ENCODE peak calls at places on chromosomes 13 and 19, in ten cellular contexts. Z is left ventricle myocardium inferior, X is BE2C, Q is thyroid gland, V is AG10803, G is Calu3, U is neural crest cell, F is choroid plexus epithelial cell, C is adrenal gland, T is breast epithelium. S is an unnamed sample.

GRCh38 chr13:102651392-102651791 is 43.5 kb downstream of the METTL21C start:
- DNase-seq in T (no peak), U (no peak), Z (no peak), Q (no peak), X (no peak), G (no peak), V (peak; percentile 30), F (peak; percentile 70), C (no peak), S (no peak)

GRCh38 chr19:20558011-20558410 is 7.6 kb downstream of the ZNF737 start:
- DNase-seq in Q (peak; percentile 75), F (no peak), V (no peak), C (peak; percentile 53), T (no peak), G (no peak), Z (no peak), U (no peak), X (peak; percentile 49), S (no peak)

GRCh38 chr13:48154671-48155070 is 59.8 kb upstream of the MED4 start:
- DNase-seq in T (no peak), U (no peak), Z (no peak), C (no peak), G (no peak), V (no peak), X (no peak), Q (no peak), F (no peak), S (no peak)

GRCh38 chr13:32734511-32734910 is 148.3 kb downstream of the PDS5B start:
- DNase-seq in G (no peak), Q (no peak), C (no peak), V (peak; percentile 52), Z (no peak), F (peak; percentile 73), T (no peak), X (peak; percentile 43), U (no peak), S (no peak)

GRCh38 chr19:30371157-30371845 is 883 bp upstream of the ZNF536 start:
- DNase-seq in X (no peak), V (peak; percentile 73), Q (no peak), U (no peak), C (no peak), T (no peak), G (no peak), F (no peak), Z (no peak), S (no peak)

GRCh38 chr13:81058916-81059290 is 718.0 kb upstream of the SPRY2 start:
- DNase-seq in V (no peak), X (no peak), G (no peak), Q (no peak), U (no peak), F (no peak), C (no peak), Z (no peak), T (no peak), S (no peak)

GRCh38 chr13:50684366-50684765 is 159.1 kb downstream of the DLEU7 start:
- DNase-seq in C (no peak), T (no peak), F (no peak), Q (no peak), U (no peak), G (no peak), X (no peak), V (no peak), Z (peak; percentile 29), S (no peak)

GRCh38 chr13:46603165-46603603 is 50.2 kb downstream of the LRCH1 start:
- DNase-seq in V (peak; percentile 17), C (no peak), Z (no peak), T (no peak), F (peak; percentile 52), U (no peak), Q (no peak), X (no peak), G (no peak), S (no peak)

GRCh38 chr19:18710986-18711751 is 27.7 kb downstream of the CRTC1 start:
- DNase-seq in X (no peak), T (no peak), U (no peak), Z (peak; percentile 67), C (peak; percentile 89), F (peak; percentile 29), V (peak; percentile 4), G (no peak), Q (no peak), S (no peak)

GRCh38 chr19:45762870-45763631 is 6.0 kb downstream of the SIX5 start:
- DNase-seq in U (no peak), Z (no peak), F (no peak), V (no peak), Q (no peak), T (no peak), X (no peak), G (no peak), C (no peak), S (no peak)

GRCh38 chr19:46659151-46660007 is 1.6 kb downstream of the DACT3 start:
- DNase-seq in Z (no peak), F (no peak), T (no peak), Q (peak; percentile 34), X (peak; percentile 59), V (peak; percentile 32), G (no peak), C (peak; percentile 39), U (peak; percentile 39), S (peak; percentile 82)

GRCh38 chr13:44368599-44369368 is 4.8 kb upstream of the SERP2 start:
- DNase-seq in X (no peak), Z (no peak), G (no peak), F (no peak), C (no peak), T (no peak), V (no peak), Q (no peak), U (no peak), S (no peak)

GRCh38 chr13:65653548-65654078 is 1576.5 kb downstream of the PCDH9 start:
- DNase-seq in F (no peak), Z (no peak), G (no peak), U (no peak), T (no peak), X (peak; percentile 69), V (no peak), C (no peak), Q (no peak), S (no peak)

GRCh38 chr19:2661615-2662014 is 40.9 kb downstream of the GNG7 start:
- DNase-seq in X (peak; percentile 41), Z (no peak), Q (no peak), F (peak; percentile 6), T (no peak), U (no peak), G (no peak), V (no peak), C (no peak), S (no peak)

GRCh38 chr19:54017266-54017665 is 25.8 kb downstream of the CACNG6 start:
- DNase-seq in Z (no peak), V (peak; percentile 12), X (no peak), Q (no peak), G (no peak), F (peak; percentile 89), T (no peak), U (no peak), C (no peak), S (no peak)

GRCh38 chr19:44643605-44644390 is at the start of gene PVR:
- DNase-seq in U (peak; percentile 57), Z (peak; percentile 78), Q (peak; percentile 82), C (peak; percentile 75), X (peak; percentile 85), V (peak; percentile 68), G (peak; percentile 92), F (peak; percentile 71), T (peak; percentile 34), S (peak; percentile 78)
- TF ChIP-seq CTCF in U (peak; percentile 30), Z (peak; percentile 28), Q (no peak), C (no peak), X (no peak), V (no peak), G (no peak), F (no peak), T (no peak), S (no peak)

DNA sequence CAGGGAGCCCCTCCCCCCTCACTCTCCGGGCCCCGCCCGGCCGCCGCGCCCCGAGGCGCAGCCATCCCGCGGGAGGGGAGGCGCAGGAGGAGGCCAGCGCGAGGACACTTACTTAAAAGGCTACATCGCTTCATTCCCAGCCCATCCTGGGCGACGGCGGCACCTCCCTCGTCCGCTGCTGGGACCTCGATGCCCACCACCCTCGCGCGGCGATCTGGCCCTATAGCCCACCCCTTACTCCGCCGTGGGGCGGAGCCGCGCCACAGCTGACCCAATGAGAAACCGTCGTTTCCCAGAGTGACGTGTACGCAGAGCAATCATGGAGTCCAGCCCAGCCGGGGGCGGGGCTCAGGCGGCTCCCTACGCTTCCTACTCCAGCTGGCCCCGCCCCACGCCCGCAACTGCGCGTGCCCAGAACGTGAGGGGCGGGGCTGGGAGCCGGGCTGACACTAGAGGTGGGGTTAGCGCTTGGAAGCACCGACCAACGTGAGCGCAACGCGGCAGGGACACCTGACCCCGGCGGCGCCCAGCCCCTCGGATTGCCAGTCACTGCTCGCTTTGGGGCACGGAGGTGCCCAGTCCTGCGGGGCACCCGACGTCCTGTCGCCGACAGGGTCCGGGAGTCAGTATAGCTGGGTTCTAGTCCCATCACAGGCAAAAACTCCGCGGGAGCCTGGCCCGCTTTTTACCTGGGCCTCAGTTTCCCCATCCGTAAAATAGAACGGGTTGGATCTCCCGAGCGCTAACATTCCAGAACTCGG is at the start of gene ANKRD27:
- DNase-seq in F (peak; percentile 98), C (peak; percentile 98), T (peak; percentile 98), V (peak; percentile 95), G (peak; percentile 99), X (peak; percentile 99), Z (peak; percentile 98), U (peak; percentile 97), Q (peak; percentile 98), S (peak; percentile 99)
- TF ChIP-seq CTCF in F (no peak), C (no peak), T (no peak), V (no peak), G (no peak), X (no peak), Z (no peak), U (no peak), Q (no peak), S (no peak)

GRCh38 chr13:77820431-77821149 is 98.0 kb downstream of the EDNRB start:
- DNase-seq in G (no peak), Q (no peak), F (no peak), Z (no peak), X (no peak), C (no peak), V (no peak), U (no peak), T (no peak), S (no peak)
- TF ChIP-seq CTCF in G (no peak), Q (no peak), F (peak; percentile 27), Z (no peak), X (peak; percentile 42), C (no peak), V (no peak), U (no peak), T (no peak), S (peak; percentile 60)

DNA sequence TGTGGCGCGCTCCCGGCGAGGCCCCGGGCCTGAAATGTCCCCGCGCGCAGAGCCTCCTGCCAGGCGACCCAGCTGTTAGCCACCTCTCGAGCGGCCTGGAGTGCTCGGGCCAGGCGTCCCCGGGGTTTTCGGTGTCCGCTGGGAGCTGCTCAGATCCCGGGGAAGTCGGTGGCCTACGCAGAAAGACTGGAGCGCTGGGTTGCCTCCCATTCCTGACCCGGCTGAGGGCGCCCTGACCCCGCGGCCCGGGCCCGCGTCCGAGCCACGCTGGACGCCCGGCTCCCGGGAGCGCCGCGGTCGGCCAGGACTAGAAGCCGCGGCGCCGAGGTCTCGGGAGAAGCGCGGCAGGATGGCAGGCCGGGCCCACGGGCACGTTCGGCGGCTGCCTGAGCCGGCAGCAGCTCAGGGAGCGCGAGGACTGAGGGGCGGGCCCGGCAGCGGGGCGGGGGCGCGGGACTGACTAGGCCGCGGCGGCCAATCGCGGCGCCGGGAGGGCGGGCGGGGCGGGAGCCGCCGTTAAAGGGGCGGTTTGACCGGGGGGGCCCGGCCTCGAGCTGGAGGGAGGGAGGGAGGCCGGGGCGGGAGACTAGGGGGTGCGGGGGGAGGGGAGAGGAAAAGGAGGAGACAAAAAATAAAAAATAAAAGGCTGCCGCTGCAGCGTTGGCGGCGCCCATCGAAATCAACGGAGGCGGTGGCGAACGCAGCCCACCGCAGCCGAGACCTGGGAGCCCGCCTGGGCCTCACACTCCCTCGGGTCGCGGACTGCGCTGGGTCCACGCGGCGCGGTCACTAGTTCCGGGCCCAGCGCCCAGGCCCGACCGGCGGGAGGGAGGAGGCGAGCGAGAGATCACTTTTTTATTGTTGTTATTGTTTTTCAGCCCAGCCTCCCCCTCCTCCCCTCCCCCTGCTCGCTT is 1.1 kb upstream of the ZIC2 start:
- DNase-seq in C (peak; percentile 67), F (peak; percentile 92), V (peak; percentile 60), Z (peak; percentile 61), Q (peak; percentile 59), G (peak; percentile 62), T (peak; percentile 38), U (no peak), X (peak; percentile 86), S (peak; percentile 85)
- TF ChIP-seq CTCF in C (no peak), F (no peak), V (no peak), Z (no peak), Q (no peak), G (no peak), T (no peak), U (no peak), X (no peak), S (no peak)